ENCODE peak calls at places on chromosomes 2 and 18, in nine cellular contexts. W, K, U, G, D, L, C, Y and I are unnamed samples. For H3K4me1, the result is how much of the 10 kb centered on the place peaks cover.

GRCh38 chr2:46183426-46183825 is 113.8 kb upstream of the EPAS1 start:
- DNase-seq in W (peak), K (no peak), U (no peak), G (no peak), D (no peak), L (no peak), C (no peak), Y (no peak), I (no peak)

GRCh38 chr2:136308621-136309020 is 190.7 kb upstream of the CXCR4 start:
- DNase-seq in W (no peak), K (no peak), U (no peak), G (no peak), D (no peak), L (no peak), C (no peak), Y (no peak), I (no peak)

GRCh38 chr2:26068602-26069298 is 34.9 kb downstream of the RAB10 start:
- DNase-seq in W (no peak), K (peak), U (peak), G (no peak), D (no peak), L (peak), C (no peak), Y (no peak), I (no peak)

GRCh38 chr2:241964133-241964532 is 94.6 kb downstream of the RTP5 start:
- DNase-seq in W (no peak), K (no peak), U (no peak), G (no peak), D (no peak), L (no peak), C (no peak), Y (no peak), I (no peak)

GRCh38 chr2:140589273-140589672 is 1541.5 kb downstream of the LRP1B start:
- DNase-seq in W (no peak), K (no peak), U (no peak), G (no peak), D (no peak), L (no peak), C (no peak), Y (no peak), I (no peak)

GRCh38 chr18:49618741-49619392 is 57.0 kb downstream of the LIPG start:
- DNase-seq in W (no peak), K (peak), U (no peak), G (no peak), D (no peak), L (no peak), C (no peak), Y (no peak), I (no peak)

GRCh38 chr2:104812281-104812680 is 41.6 kb upstream of the POU3F3 start:
- DNase-seq in W (no peak), K (no peak), U (no peak), G (no peak), D (no peak), L (no peak), C (no peak), Y (no peak), I (no peak)

GRCh38 chr2:101041413-101041812 is 39.3 kb downstream of the RPL31 start:
- DNase-seq in W (no peak), K (no peak), U (no peak), G (no peak), D (no peak), L (no peak), C (no peak), Y (no peak), I (no peak)

GRCh38 chr2:20468549-20469500 is 22.0 kb downstream of the RHOB start:
- DNase-seq in W (peak), K (no peak), U (no peak), G (no peak), D (no peak), L (no peak), C (no peak), Y (no peak), I (no peak)

GRCh38 chr18:79451237-79452125 is 55.8 kb downstream of the NFATC1 start:
- DNase-seq in W (no peak), K (no peak), U (no peak), G (no peak), D (no peak), L (no peak), C (peak), Y (no peak), I (no peak)

DNA sequence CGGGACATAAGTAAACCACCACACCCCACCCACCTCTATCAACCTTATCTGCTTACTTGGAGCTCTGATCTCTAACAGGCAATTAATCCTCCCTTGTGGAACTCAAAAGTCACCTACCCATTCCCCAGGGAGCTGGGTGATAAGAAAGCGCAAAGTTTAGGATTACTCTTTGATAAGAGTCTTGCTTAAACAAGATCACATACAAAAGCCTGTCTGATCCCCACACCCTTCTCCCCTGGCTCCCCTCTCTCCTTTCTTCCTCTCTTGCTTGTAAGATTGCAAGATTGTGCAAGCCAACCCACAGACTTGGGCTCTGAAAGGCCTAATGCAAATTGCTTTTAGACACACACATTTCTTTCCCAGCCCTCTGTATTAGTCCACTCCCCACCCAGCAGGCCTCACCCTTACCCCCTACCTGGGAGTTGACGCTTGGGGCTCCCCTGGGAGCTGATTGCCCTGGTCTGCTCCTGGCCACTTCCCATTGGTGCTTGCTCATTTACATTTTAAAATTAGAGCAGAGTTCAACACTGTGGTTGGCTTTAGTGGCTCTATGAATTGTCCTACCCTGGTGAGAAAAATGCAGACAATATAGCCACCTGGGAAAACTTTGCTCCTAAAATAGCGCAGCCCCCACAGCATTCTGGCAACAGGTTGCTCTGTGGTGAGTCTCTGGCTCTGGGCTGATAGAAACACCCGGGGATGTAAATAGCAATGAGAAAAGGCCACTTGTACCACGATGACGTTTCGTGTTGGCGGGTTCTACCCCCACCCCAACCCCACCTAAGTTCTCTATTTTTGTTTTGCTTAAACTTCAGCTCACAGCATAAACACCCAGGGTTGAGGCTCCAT is 92.8 kb upstream of the MSH2 start:
- DNase-seq in W (no peak), K (peak), U (no peak), G (no peak), D (no peak), L (no peak), C (no peak), Y (no peak), I (no peak)
- H3K4me1 ChIP-seq in W (under half), K (under half), U (under half), G (under half), D (under half), L (under half), C (under half), Y (under half), I (under half)

DNA sequence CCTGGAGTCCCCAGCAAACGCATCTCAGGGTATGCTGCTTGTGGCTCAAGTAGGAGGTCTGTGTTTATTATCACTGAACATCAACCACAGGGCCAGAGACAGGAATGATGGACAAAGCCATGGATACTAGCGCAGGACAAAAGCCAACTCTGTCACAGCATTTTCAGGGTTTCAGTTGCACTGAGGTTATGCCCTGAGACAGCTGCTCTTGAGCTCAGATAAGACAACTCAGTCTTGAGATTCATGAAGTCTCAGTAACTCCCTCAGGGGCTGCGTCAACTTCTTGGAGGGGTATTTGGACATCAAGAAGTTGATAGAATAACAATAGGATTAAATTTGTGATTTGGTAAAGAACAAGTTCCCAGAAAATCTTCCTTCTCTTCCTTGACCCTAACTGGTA is 287.0 kb upstream of the SLC14A2 start:
- DNase-seq in W (no peak), K (no peak), U (no peak), G (no peak), D (no peak), L (no peak), C (no peak), Y (no peak), I (no peak)
- H3K4me1 ChIP-seq in W (under half), K (under half), U (under half), G (under half), D (under half), L (under half), C (under half), Y (half or more), I (under half)

GRCh38 chr2:79994915-79995419 is 309.6 kb downstream of the LRRTM1 start:
- DNase-seq in W (no peak), K (no peak), U (no peak), G (no peak), D (no peak), L (no peak), C (no peak), Y (no peak), I (no peak)

GRCh38 chr2:79994161-79994560 is 310.4 kb downstream of the LRRTM1 start:
- DNase-seq in W (no peak), K (no peak), U (no peak), G (no peak), D (no peak), L (no peak), C (no peak), Y (no peak), I (no peak)

GRCh38 chr2:79996709-79997108 is 307.8 kb downstream of the LRRTM1 start:
- DNase-seq in W (no peak), K (no peak), U (no peak), G (no peak), D (no peak), L (no peak), C (no peak), Y (no peak), I (no peak)

DNA sequence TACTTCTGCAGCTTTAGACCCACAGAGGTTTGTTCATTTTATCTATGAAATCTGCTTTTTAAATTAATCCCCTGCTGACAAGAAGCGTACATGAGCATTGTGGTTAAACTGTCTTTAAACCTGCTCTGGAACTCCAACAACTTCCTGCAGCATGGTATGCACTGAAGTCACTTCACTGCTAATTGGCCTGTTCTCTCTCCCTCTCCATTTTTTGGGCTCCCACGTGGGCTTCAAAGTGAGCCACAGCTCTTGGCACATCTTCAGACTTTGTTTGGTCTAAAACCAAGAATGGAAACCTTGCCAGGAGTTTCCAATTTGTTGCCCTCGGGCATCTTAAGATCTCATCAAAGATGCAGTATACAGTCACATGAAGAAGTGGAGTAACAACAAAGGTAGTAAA is 311.4 kb downstream of the LRRTM1 start:
- DNase-seq in W (no peak), K (no peak), U (no peak), G (no peak), D (no peak), L (no peak), C (no peak), Y (no peak), I (no peak)
- H3K4me1 ChIP-seq in W (under half), K (under half), U (under half), G (under half), D (under half), L (under half), C (under half), Y (under half), I (under half)

GRCh38 chr2:231357931-231358330 is 37.6 kb upstream of the B3GNT7 start:
- DNase-seq in W (no peak), K (no peak), U (no peak), G (no peak), D (no peak), L (no peak), C (no peak), Y (no peak), I (no peak)

GRCh38 chr2:231353469-231353868 is 42.0 kb upstream of the B3GNT7 start:
- DNase-seq in W (no peak), K (peak), U (no peak), G (no peak), D (no peak), L (no peak), C (no peak), Y (peak), I (no peak)

GRCh38 chr2:231356474-231356849 is 39.0 kb upstream of the B3GNT7 start:
- DNase-seq in W (no peak), K (no peak), U (no peak), G (no peak), D (no peak), L (no peak), C (no peak), Y (no peak), I (peak)

GRCh38 chr2:231357048-231357447 is 38.5 kb upstream of the B3GNT7 start:
- DNase-seq in W (no peak), K (no peak), U (no peak), G (no peak), D (no peak), L (no peak), C (no peak), Y (no peak), I (no peak)

GRCh38 chr2:231355802-231356473 is 39.6 kb upstream of the B3GNT7 start:
- DNase-seq in W (peak), K (no peak), U (no peak), G (no peak), D (no peak), L (no peak), C (peak), Y (peak), I (no peak)
- H3K4me1 ChIP-seq in W (under half), K (under half), U (under half), G (under half), D (under half), L (under half), C (under half), Y (under half), I (under half)

GRCh38 chr2:233248999-233249398 is 2.5 kb upstream of the ATG16L1 start:
- DNase-seq in W (no peak), K (no peak), U (no peak), G (no peak), D (no peak), L (no peak), C (no peak), Y (no peak), I (no peak)
- H3K4me1 ChIP-seq in W (under half), K (under half), U (half or more), G (under half), D (under half), L (under half), C (under half), Y (under half), I (under half)

DNA sequence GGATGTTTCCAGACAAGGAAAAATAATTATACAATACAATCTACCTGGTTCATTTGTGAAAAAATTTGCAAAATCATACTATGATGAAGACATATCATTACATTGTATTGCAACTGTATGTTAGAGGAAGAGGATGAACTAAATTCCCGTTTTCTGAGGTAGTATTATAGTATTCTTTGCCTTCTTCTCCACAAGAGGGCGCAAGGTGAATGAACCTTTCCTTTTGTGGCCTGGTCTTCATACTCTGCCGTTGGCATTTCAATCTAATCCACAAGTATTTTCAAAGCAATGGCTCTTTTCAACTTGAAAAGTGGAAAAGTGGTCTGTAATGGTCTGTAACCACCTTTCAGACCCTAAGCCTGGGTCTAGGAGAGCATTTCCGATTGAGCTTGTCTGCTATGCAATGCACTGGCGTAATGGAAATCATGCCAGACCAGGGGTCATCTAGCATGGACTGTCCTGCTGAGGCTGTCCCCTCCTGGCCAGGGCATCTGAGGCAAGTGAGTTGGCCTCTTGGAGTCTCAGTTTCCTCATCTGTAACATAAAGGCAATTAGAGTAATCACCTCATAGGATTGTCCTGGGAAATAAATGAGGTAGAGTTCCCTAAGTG is 30.8 kb upstream of the ZNF396 start:
- DNase-seq in W (peak), K (peak), U (peak), G (peak), D (peak), L (no peak), C (no peak), Y (no peak), I (no peak)
- H3K4me1 ChIP-seq in W (under half), K (under half), U (under half), G (under half), D (under half), L (under half), C (under half), Y (under half), I (under half)

DNA sequence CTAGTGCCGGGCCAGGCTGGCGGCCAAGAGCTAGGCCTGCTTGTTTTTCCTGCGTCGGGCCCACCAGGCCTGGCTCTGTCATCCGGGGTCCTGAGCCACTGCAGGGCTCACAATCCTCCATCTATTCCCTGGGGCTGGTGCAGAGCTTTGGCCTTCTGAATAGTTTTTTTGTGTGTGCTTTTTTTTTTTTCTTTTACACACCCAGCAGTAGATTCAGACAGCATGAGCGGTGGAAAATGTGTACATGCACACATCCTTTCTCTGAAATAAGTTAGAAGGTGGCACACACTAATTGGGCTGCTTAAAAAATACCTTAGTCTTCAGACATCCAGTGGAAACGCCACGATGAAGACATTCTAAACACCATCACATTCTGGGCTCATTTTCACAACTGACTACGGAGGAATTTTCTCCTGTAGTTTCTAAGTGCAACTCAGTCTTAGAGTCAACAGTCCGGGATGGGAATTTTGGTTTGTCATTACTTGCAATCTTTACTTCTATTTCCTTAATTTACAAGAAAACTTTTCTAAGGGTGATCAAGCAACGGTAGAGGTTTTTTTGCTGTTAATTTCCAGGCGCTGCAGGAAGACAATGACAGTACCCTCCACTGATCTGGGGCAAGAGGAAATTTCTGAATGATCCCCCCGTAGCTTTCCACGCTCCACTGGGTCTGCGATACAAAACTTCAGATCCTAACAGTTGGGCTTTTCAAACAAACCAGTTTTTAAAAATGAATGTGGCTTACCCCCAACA is 6.0 kb downstream of the ZFP36L2 start:
- DNase-seq in W (no peak), K (no peak), U (no peak), G (no peak), D (no peak), L (peak), C (no peak), Y (no peak), I (no peak)
- H3K4me1 ChIP-seq in W (half or more), K (under half), U (under half), G (under half), D (half or more), L (under half), C (half or more), Y (half or more), I (under half)

GRCh38 chr2:216621292-216621691 is 11.9 kb upstream of the IGFBP2 start:
- DNase-seq in W (no peak), K (no peak), U (no peak), G (no peak), D (no peak), L (no peak), C (no peak), Y (no peak), I (no peak)
- H3K4me1 ChIP-seq in W (under half), K (under half), U (under half), G (under half), D (under half), L (under half), C (under half), Y (under half), I (under half)

GRCh38 chr2:239265681-239266435 is 135.0 kb downstream of the HDAC4 start:
- DNase-seq in W (peak), K (no peak), U (no peak), G (no peak), D (no peak), L (no peak), C (peak), Y (peak), I (no peak)
- H3K4me1 ChIP-seq in W (under half), K (half or more), U (half or more), G (under half), D (half or more), L (under half), C (half or more), Y (half or more), I (under half)

GRCh38 chr2:233252227-233252626 is 754 bp downstream of the ATG16L1 start:
- DNase-seq in W (no peak), K (no peak), U (no peak), G (no peak), D (no peak), L (no peak), C (no peak), Y (no peak), I (no peak)
- H3K4me1 ChIP-seq in W (under half), K (under half), U (half or more), G (under half), D (under half), L (under half), C (under half), Y (under half), I (under half)